ENCODE peak calls at places on chromosomes 12 and 14, in four cellular contexts. X is fibroblast of lung, M is tibial artery, N is cardiac muscle cell. U is an unnamed sample.
A peak's percentile ranks its signal among the peaks of the same experiment; 100 is the strongest.

GRCh38 chr14:100019156-100019882 is 45.9 kb upstream of the EVL start:
- DNase-seq in M (no peak), N (peak; percentile 46), X (peak; percentile 70), U (no peak)

GRCh38 chr12:109582636-109583035 is 9.0 kb downstream of the MVK start:
- DNase-seq in X (no peak), M (no peak), N (no peak), U (peak; percentile 17)

GRCh38 chr12:102740157-102741032 is 176.6 kb downstream of the PAH start:
- DNase-seq in M (no peak), N (peak; percentile 47), X (peak; percentile 27), U (no peak)

GRCh38 chr12:18998343-18999270 is 130.9 kb upstream of the PLEKHA5 start:
- DNase-seq in M (no peak), X (peak; percentile 92), N (peak; percentile 73), U (no peak)

GRCh38 chr12:93645702-93646101 is 31.5 kb upstream of the CRADD start:
- DNase-seq in M (no peak), X (peak; percentile 69), N (peak; percentile 32), U (no peak)

GRCh38 chr14:100278702-100279101 is 27.5 kb downstream of the SLC25A29 start:
- DNase-seq in X (peak; percentile 74), M (no peak), N (peak; percentile 76), U (no peak)

GRCh38 chr12:131636940-131637750 is 73.7 kb upstream of the SFSWAP start:
- DNase-seq in X (no peak), M (no peak), N (no peak), U (no peak)

GRCh38 chr12:10661338-10661737 is 12.5 kb downstream of the STYK1 start:
- DNase-seq in N (peak; percentile 13), X (no peak), M (no peak), U (no peak)

GRCh38 chr12:7994731-7995205 is 37.7 kb upstream of the FOXJ2 start:
- DNase-seq in N (peak; percentile 84), M (no peak), X (peak; percentile 95), U (no peak)

GRCh38 chr14:32436993-32437392 is 107.9 kb downstream of the AKAP6 start:
- DNase-seq in N (no peak), X (no peak), M (no peak), U (no peak)

GRCh38 chr14:77043984-77044485 is 15.5 kb upstream of the IRF2BPL start:
- DNase-seq in M (no peak), X (no peak), N (no peak), U (no peak)

GRCh38 chr14:92452471-92452870 is 61.1 kb upstream of the RIN3 start:
- DNase-seq in N (no peak), X (no peak), M (no peak), U (no peak)

GRCh38 chr12:52636592-52637258 is 15.3 kb downstream of the KRT2 start:
- DNase-seq in M (no peak), N (no peak), X (no peak), U (no peak)

GRCh38 chr12:27382924-27383323 is 50.3 kb downstream of the BMAL2 start:
- DNase-seq in M (no peak), X (no peak), N (no peak), U (no peak)

GRCh38 chr14:92492261-92492660 is 21.3 kb upstream of the RIN3 start:
- DNase-seq in X (no peak), M (peak; percentile 65), N (no peak), U (peak; percentile 23)

GRCh38 chr12:20339060-20339459 is 29.3 kb upstream of the PDE3A start:
- DNase-seq in M (no peak), X (peak; percentile 69), N (no peak), U (no peak)

GRCh38 chr12:95970905-95971304 is 25.2 kb downstream of the HAL start:
- DNase-seq in N (no peak), X (peak; percentile 40), M (no peak), U (no peak)

GRCh38 chr14:31968107-31968810 is 108.8 kb upstream of the ARHGAP5 start:
- DNase-seq in X (peak; percentile 79), M (no peak), N (peak; percentile 37), U (no peak)

GRCh38 chr12:88225776-88226175 is 83.7 kb downstream of the TMTC3 start:
- DNase-seq in X (no peak), N (no peak), M (no peak), U (no peak)

GRCh38 chr12:88223519-88223918 is 81.4 kb downstream of the TMTC3 start:
- DNase-seq in M (no peak), X (no peak), N (no peak), U (no peak)

GRCh38 chr12:88227263-88227662 is 85.2 kb downstream of the TMTC3 start:
- DNase-seq in N (no peak), X (no peak), M (no peak), U (no peak)

GRCh38 chr12:88227871-88228270 is 85.8 kb downstream of the TMTC3 start:
- DNase-seq in M (no peak), X (no peak), N (no peak), U (no peak)

GRCh38 chr12:88228720-88229119 is 86.6 kb downstream of the TMTC3 start:
- DNase-seq in X (no peak), N (no peak), M (no peak), U (no peak)
- TF ChIP-seq CTCF in X (no peak), N (no peak), M (no peak), U (no peak)

GRCh38 chr14:28936601-28937000 is 170.0 kb downstream of the FOXG1 start:
- DNase-seq in N (no peak), M (no peak), X (no peak), U (no peak)
- H3K27ac ChIP-seq in N (no peak overlapping the region), M (no peak overlapping the region), X (no peak overlapping the region), U (no peak overlapping the region)

GRCh38 chr14:90114554-90114953 is 52.8 kb downstream of the KCNK13 start:
- DNase-seq in M (no peak), X (no peak), N (no peak), U (no peak)
- TF ChIP-seq CTCF in M (no peak), X (no peak), N (peak; percentile 16), U (no peak)

GRCh38 chr12:62865860-62866407 is 69.0 kb downstream of the PPM1H start:
- DNase-seq in X (peak; percentile 76), M (no peak), N (no peak), U (no peak)
- H3K27ac ChIP-seq in X (peak overlapping the region; percentile 60), M (peak overlapping the region; percentile 66), N (no peak overlapping the region), U (peak overlapping the region; percentile 50)

GRCh38 chr12:113598815-113599406 is 127.2 kb upstream of the LHX5 start:
- DNase-seq in M (no peak), X (no peak), N (no peak), U (no peak)
- TF ChIP-seq CTCF in M (no peak), X (no peak), N (no peak), U (no peak)

GRCh38 chr14:89374908-89375307 is 42.1 kb downstream of the FOXN3 start:
- DNase-seq in M (no peak), X (no peak), N (no peak), U (no peak)

GRCh38 chr14:89377544-89377943 is 39.5 kb downstream of the FOXN3 start:
- DNase-seq in X (no peak), M (no peak), N (no peak), U (no peak)

GRCh38 chr14:89379891-89380820 is 36.9 kb downstream of the FOXN3 start:
- DNase-seq in M (no peak), X (no peak), N (no peak), U (no peak)

GRCh38 chr14:89379006-89379405 is 38.0 kb downstream of the FOXN3 start:
- DNase-seq in X (no peak), M (no peak), N (no peak), U (no peak)

GRCh38 chr14:89378119-89378518 is 38.9 kb downstream of the FOXN3 start:
- DNase-seq in N (peak; percentile 28), M (no peak), X (peak; percentile 89), U (no peak)
- H3K27ac ChIP-seq in N (no peak overlapping the region), M (peak overlapping the region; percentile 46), X (no peak overlapping the region), U (no peak overlapping the region)

GRCh38 chr14:38210587-38211257 is 3.0 kb downstream of the SSTR1 start:
- DNase-seq in X (peak; percentile 51), N (peak; percentile 69), M (no peak), U (peak; percentile 39)
- TF ChIP-seq CTCF in X (peak; percentile 41), N (peak; percentile 54), M (peak; percentile 3), U (no peak)

U was measured in heart right ventricle.